ENCODE peak calls at places on chromosomes 13 and 19, in four cellular contexts. R is IMR-90, Q is NCI-H345, B is body of pancreas. C is an unnamed sample.

GRCh38 chr13:113148940-113149503 is 9.4 kb upstream of the PROZ start:
- DNase-seq in R (no peak), Q (no peak), B (no peak), C (no peak)

GRCh38 chr19:45032421-45032820 is 6.4 kb upstream of the CLASRP start:
- DNase-seq in R (no peak), Q (no peak), B (no peak), C (no peak)

GRCh38 chr13:65582160-65582559 is 1648.0 kb downstream of the PCDH9 start:
- DNase-seq in R (no peak), Q (no peak), B (no peak), C (no peak)

GRCh38 chr19:17510220-17510993 is 1.0 kb upstream of the PGLS start:
- DNase-seq in R (no peak), Q (no peak), B (no peak), C (no peak)

GRCh38 chr13:42047561-42048322 is 706 bp upstream of the DGKH start:
- DNase-seq in R (peak), Q (peak), B (peak), C (peak)

GRCh38 chr13:82344867-82345266 is 1537.4 kb downstream of the SLITRK1 start:
- DNase-seq in R (no peak), Q (no peak), B (no peak), C (no peak)

GRCh38 chr19:17385878-17386611 is 8.0 kb downstream of the CCDC194 start:
- DNase-seq in R (peak), Q (peak), B (peak), C (peak)

GRCh38 chr19:5247957-5248705 is 92.5 kb downstream of the PTPRS start:
- DNase-seq in R (no peak), Q (no peak), B (no peak), C (no peak)

GRCh38 chr19:38149597-38149996 is 74.4 kb downstream of the DPF1 start:
- DNase-seq in R (peak), Q (no peak), B (no peak), C (no peak)

GRCh38 chr13:20525144-20525600 is 485 bp downstream of the CRYL1 start:
- DNase-seq in R (no peak), Q (no peak), B (peak), C (no peak)

GRCh38 chr13:104253063-104253680 is 1187.0 kb upstream of the SLC10A2 start:
- DNase-seq in R (no peak), Q (no peak), B (no peak), C (no peak)

GRCh38 chr19:52685811-52686210 is 47.7 kb upstream of the ZNF83 start:
- DNase-seq in R (no peak), Q (no peak), B (no peak), C (no peak)

GRCh38 chr13:110575322-110576069 is 14.0 kb upstream of the RAB20 start:
- DNase-seq in R (peak), Q (no peak), B (no peak), C (peak)

GRCh38 chr13:36251012-36251411 is 36.7 kb upstream of the SOHLH2 start:
- DNase-seq in R (no peak), Q (no peak), B (no peak), C (no peak)

GRCh38 chr13:41492432-41493267 is 35.3 kb downstream of the RGCC start:
- DNase-seq in R (no peak), Q (no peak), B (no peak), C (no peak)

GRCh38 chr13:113152894-113153809 is 5.3 kb upstream of the PROZ start:
- DNase-seq in R (no peak), Q (peak), B (peak), C (peak)

GRCh38 chr19:55451163-55451521 is 8.0 kb upstream of the SHISA7 start:
- DNase-seq in R (no peak), Q (no peak), B (no peak), C (no peak)

GRCh38 chr13:30097695-30098094 is 209.7 kb downstream of the KATNAL1 start:
- DNase-seq in R (no peak), Q (no peak), B (no peak), C (no peak)

GRCh38 chr13:20161275-20161950 is 561 bp upstream of the GJA3 start:
- DNase-seq in R (no peak), Q (no peak), B (no peak), C (no peak)

GRCh38 chr19:2097330-2098327 is 914 bp downstream of the IZUMO4 start:
- DNase-seq in R (no peak), Q (peak), B (peak), C (no peak)

GRCh38 chr19:41995959-41996797 is 2.1 kb upstream of the ATP1A3 start:
- DNase-seq in R (no peak), Q (peak), B (no peak), C (no peak)

GRCh38 chr13:78596701-78597550 is 6.4 kb downstream of the POU4F1 start:
- DNase-seq in R (no peak), Q (no peak), B (no peak), C (no peak)

GRCh38 chr13:109900320-109900719 is 113.9 kb upstream of the IRS2 start:
- DNase-seq in R (no peak), Q (no peak), B (no peak), C (no peak)

GRCh38 chr13:46315036-46315435 is 72.0 kb downstream of the RUBCNL start:
- DNase-seq in R (no peak), Q (no peak), B (no peak), C (no peak)

GRCh38 chr13:113947321-113948033 is 26.4 kb downstream of the C13orf46 start:
- DNase-seq in R (peak), Q (no peak), B (peak), C (peak)

GRCh38 chr19:4584670-4585460 is 25.4 kb upstream of the SEMA6B start:
- DNase-seq in R (no peak), Q (peak), B (no peak), C (no peak)